ENCODE peak calls at places on chromosome 3, in seven cellular contexts. Y, G, F, P, M, K and N are unnamed samples.

GRCh38 chr3:128867200-128868125 is 12.0 kb upstream of the ACAD9 start:
- DNase-seq in Y (no peak), G (no peak), F (no peak), P (no peak), M (no peak), K (no peak), N (no peak)

GRCh38 chr3:172138792-172139507 is 99.6 kb downstream of the FNDC3B start:
- DNase-seq in Y (peak), G (peak), F (no peak), P (peak), M (no peak), K (no peak), N (no peak)

GRCh38 chr3:111738790-111739189 is 120.3 kb upstream of the PHLDB2 start:
- DNase-seq in Y (no peak), G (no peak), F (no peak), P (no peak), M (no peak), K (no peak), N (no peak)

GRCh38 chr3:10646531-10647335 is 141.3 kb upstream of the ATP2B2 start:
- DNase-seq in Y (no peak), G (no peak), F (no peak), P (no peak), M (no peak), K (no peak), N (no peak)

GRCh38 chr3:131602011-131602779 is 99.4 kb upstream of the MRPL3 start:
- DNase-seq in Y (no peak), G (peak), F (no peak), P (no peak), M (no peak), K (no peak), N (no peak)

GRCh38 chr3:7171493-7171892 is 310.6 kb downstream of the GRM7 start:
- DNase-seq in Y (no peak), G (no peak), F (no peak), P (no peak), M (no peak), K (no peak), N (no peak)

GRCh38 chr3:99949956-99950670 is 132.5 kb downstream of the CMSS1 start:
- DNase-seq in Y (no peak), G (no peak), F (no peak), P (no peak), M (no peak), K (no peak), N (no peak)

GRCh38 chr3:89740881-89741177 is 633.4 kb downstream of the EPHA3 start:
- DNase-seq in Y (no peak), G (no peak), F (no peak), P (no peak), M (no peak), K (no peak), N (no peak)

GRCh38 chr3:52444860-52445793 is at the start of gene SEMA3G:
- DNase-seq in Y (peak), G (peak), F (peak), P (no peak), M (peak), K (peak), N (peak)

GRCh38 chr3:155619118-155619915 is 125.6 kb downstream of the PLCH1 start:
- DNase-seq in Y (no peak), G (no peak), F (no peak), P (no peak), M (peak), K (no peak), N (no peak)

GRCh38 chr3:15629860-15630597 is 28.5 kb downstream of the BTD start:
- DNase-seq in Y (peak), G (peak), F (peak), P (peak), M (no peak), K (peak), N (peak)

GRCh38 chr3:15309662-15310335 is 22.6 kb downstream of the SH3BP5 start:
- DNase-seq in Y (no peak), G (no peak), F (no peak), P (no peak), M (no peak), K (no peak), N (no peak)

DNA sequence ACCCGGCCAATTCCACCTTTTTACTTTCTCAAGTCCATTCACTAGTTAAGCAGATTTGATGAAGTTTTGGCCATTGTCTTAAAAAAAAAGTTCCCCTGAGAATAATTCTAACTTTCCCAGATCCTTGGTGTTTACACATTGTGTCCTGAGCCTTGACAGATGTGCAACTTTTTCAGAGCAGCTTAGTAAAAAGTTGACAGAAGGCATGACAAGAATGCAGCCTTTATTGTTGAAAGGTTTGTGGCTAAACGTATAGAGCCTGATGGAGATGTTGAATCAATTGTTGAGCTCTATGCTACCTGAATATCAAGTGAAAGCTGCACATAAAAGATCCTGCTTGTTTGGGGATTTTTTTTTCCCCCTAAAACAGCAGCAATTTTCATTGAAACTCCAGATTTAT is 75.3 kb upstream of the CMTM7 start:
- DNase-seq in Y (peak), G (no peak), F (no peak), P (no peak), M (no peak), K (no peak), N (no peak)
- TF ChIP-seq JUND in Y (no peak), G (no peak), F (no peak), P (no peak), M (no peak), K (no peak), N (no peak)

GRCh38 chr3:105304487-105304886 is 62.2 kb upstream of the ALCAM start:
- DNase-seq in Y (no peak), G (no peak), F (no peak), P (no peak), M (no peak), K (no peak), N (no peak)
- TF ChIP-seq JUND in Y (no peak), G (no peak), F (no peak), P (no peak), M (no peak), K (no peak), N (no peak)

DNA sequence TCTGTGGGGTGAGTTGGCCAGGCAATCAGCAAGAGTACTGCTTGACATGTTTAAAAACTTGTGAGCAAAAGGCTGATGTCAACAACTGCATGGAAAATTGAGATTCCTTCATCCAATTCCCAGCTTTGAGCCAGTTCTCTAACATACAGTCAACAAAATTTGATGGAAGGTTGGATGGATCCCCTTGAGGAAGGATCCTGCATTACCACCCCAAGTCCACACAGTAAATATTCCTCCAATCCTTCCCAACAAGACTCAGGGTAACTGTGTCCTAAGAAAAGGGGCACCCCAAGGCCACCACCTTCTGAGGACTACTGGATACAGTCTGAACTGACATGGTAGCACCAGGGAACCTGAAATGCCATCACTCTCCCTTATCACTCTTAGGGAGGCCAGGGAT is 15.1 kb downstream of the GLB1 start:
- DNase-seq in Y (no peak), G (no peak), F (no peak), P (no peak), M (no peak), K (no peak), N (no peak)
- TF ChIP-seq JUND in Y (no peak), G (no peak), F (no peak), P (no peak), M (no peak), K (no peak), N (no peak)

GRCh38 chr3:33592999-33593398 is 125.1 kb downstream of the CLASP2 start:
- DNase-seq in Y (no peak), G (no peak), F (no peak), P (no peak), M (no peak), K (no peak), N (no peak)

GRCh38 chr3:33602829-33603228 is 115.2 kb downstream of the CLASP2 start:
- DNase-seq in Y (no peak), G (no peak), F (no peak), P (no peak), M (no peak), K (no peak), N (no peak)

GRCh38 chr3:33597257-33597689 is 120.8 kb downstream of the CLASP2 start:
- DNase-seq in Y (peak), G (no peak), F (no peak), P (no peak), M (no peak), K (no peak), N (no peak)
- TF ChIP-seq JUND in Y (no peak), G (no peak), F (no peak), P (no peak), M (no peak), K (no peak), N (no peak)

GRCh38 chr3:55601366-55602080 is 114.4 kb upstream of the WNT5A start:
- DNase-seq in Y (no peak), G (no peak), F (no peak), P (no peak), M (no peak), K (no peak), N (peak)
- TF ChIP-seq JUND in Y (no peak), G (no peak), F (no peak), P (no peak), M (no peak), K (no peak), N (no peak)